ENCODE peak calls at places on chromosome 4, in four cellular contexts. One of them, this sample, is unnamed.

GRCh38 chr4:138553001-138553845 is 311.1 kb upstream of the SLC7A11 start:
- DNase-seq in K562: no peak
- DNase-seq in GM12878: no peak
- DNase-seq in GM12891: no peak
- DNase-seq in this sample: no peak

GRCh38 chr4:141158219-141158618 is 24.9 kb upstream of the RNF150 start:
- DNase-seq in K562: peak
- DNase-seq in GM12878: no peak
- DNase-seq in GM12891: no peak
- DNase-seq in this sample: no peak

GRCh38 chr4:128455076-128455345 is 167.4 kb upstream of the PGRMC2 start:
- DNase-seq in K562: no peak
- DNase-seq in GM12878: no peak
- DNase-seq in GM12891: no peak
- DNase-seq in this sample: no peak

GRCh38 chr4:54226399-54227260 is 2.5 kb upstream of the PDGFRA start:
- DNase-seq in K562: no peak
- DNase-seq in GM12878: no peak
- DNase-seq in GM12891: no peak
- DNase-seq in this sample: no peak

GRCh38 chr4:100841911-100842310 is 324.1 kb upstream of the EMCN start:
- DNase-seq in K562: no peak
- DNase-seq in GM12878: no peak
- DNase-seq in GM12891: no peak
- DNase-seq in this sample: no peak

GRCh38 chr4:128287159-128287870 is at the start of gene PGRMC2:
- DNase-seq in K562: peak
- DNase-seq in GM12878: no peak
- DNase-seq in GM12891: no peak
- DNase-seq in this sample: peak

GRCh38 chr4:87041142-87041541 is 106.3 kb downstream of the AFF1 start:
- DNase-seq in K562: no peak
- DNase-seq in GM12878: no peak
- DNase-seq in GM12891: no peak
- DNase-seq in this sample: no peak

GRCh38 chr4:57426779-57427395 is 316.7 kb upstream of the IGFBP7 start:
- DNase-seq in K562: peak
- DNase-seq in GM12878: no peak
- DNase-seq in GM12891: peak
- DNase-seq in this sample: peak

GRCh38 chr4:15552557-15553362 is 83.1 kb downstream of the CC2D2A start:
- DNase-seq in K562: no peak
- DNase-seq in GM12878: no peak
- DNase-seq in GM12891: no peak
- DNase-seq in this sample: no peak

GRCh38 chr4:54897590-54897989 is 227.8 kb downstream of the KDR start:
- DNase-seq in K562: no peak
- DNase-seq in GM12878: no peak
- DNase-seq in GM12891: no peak
- DNase-seq in this sample: no peak

GRCh38 chr4:119132306-119132705 is 3.3 kb upstream of the MYOZ2 start:
- DNase-seq in K562: no peak
- DNase-seq in GM12878: no peak
- DNase-seq in GM12891: no peak
- DNase-seq in this sample: no peak

GRCh38 chr4:155722336-155722735 is 36.5 kb upstream of the GUCY1B1 start:
- DNase-seq in K562: no peak
- DNase-seq in GM12878: no peak
- DNase-seq in GM12891: no peak
- DNase-seq in this sample: no peak

GRCh38 chr4:89331197-89331596 is 23.6 kb upstream of the GPRIN3 start:
- DNase-seq in K562: no peak
- DNase-seq in GM12878: no peak
- DNase-seq in GM12891: no peak
- DNase-seq in this sample: no peak

GRCh38 chr4:19580090-19580489 is 671.6 kb upstream of the SLIT2 start:
- DNase-seq in K562: no peak
- DNase-seq in GM12878: no peak
- DNase-seq in GM12891: no peak
- DNase-seq in this sample: no peak

GRCh38 chr4:115711575-115711974 is 598.2 kb upstream of the NDST4 start:
- DNase-seq in K562: no peak
- DNase-seq in GM12878: no peak
- DNase-seq in GM12891: no peak
- DNase-seq in this sample: no peak

GRCh38 chr4:15002659-15003440 is 569 bp downstream of the CPEB2 start:
- DNase-seq in K562: peak
- DNase-seq in GM12878: peak
- DNase-seq in GM12891: peak
- DNase-seq in this sample: no peak

GRCh38 chr4:2923678-2924173 is 39.5 kb downstream of the NOP14 start:
- DNase-seq in K562: no peak
- DNase-seq in GM12878: no peak
- DNase-seq in GM12891: no peak
- DNase-seq in this sample: no peak

GRCh38 chr4:76235915-76236314 is 15.6 kb upstream of the FAM47E start:
- DNase-seq in K562: no peak
- DNase-seq in GM12878: no peak
- DNase-seq in GM12891: no peak
- DNase-seq in this sample: no peak

GRCh38 chr4:102400898-102401297 is 55.6 kb upstream of the SLC39A8 start:
- DNase-seq in K562: no peak
- DNase-seq in GM12878: no peak
- DNase-seq in GM12891: no peak
- DNase-seq in this sample: no peak

GRCh38 chr4:40264995-40265909 is 68.4 kb downstream of the RHOH start:
- DNase-seq in K562: peak
- DNase-seq in GM12878: no peak
- DNase-seq in GM12891: no peak
- DNase-seq in this sample: no peak

GRCh38 chr4:8344387-8344786 is 74.8 kb downstream of the HTRA3 start:
- DNase-seq in K562: no peak
- DNase-seq in GM12878: no peak
- DNase-seq in GM12891: no peak
- DNase-seq in this sample: no peak

GRCh38 chr4:150986085-150986484 is 29.0 kb downstream of the LRBA start:
- DNase-seq in K562: no peak
- DNase-seq in GM12878: no peak
- DNase-seq in GM12891: no peak
- DNase-seq in this sample: no peak

DNA sequence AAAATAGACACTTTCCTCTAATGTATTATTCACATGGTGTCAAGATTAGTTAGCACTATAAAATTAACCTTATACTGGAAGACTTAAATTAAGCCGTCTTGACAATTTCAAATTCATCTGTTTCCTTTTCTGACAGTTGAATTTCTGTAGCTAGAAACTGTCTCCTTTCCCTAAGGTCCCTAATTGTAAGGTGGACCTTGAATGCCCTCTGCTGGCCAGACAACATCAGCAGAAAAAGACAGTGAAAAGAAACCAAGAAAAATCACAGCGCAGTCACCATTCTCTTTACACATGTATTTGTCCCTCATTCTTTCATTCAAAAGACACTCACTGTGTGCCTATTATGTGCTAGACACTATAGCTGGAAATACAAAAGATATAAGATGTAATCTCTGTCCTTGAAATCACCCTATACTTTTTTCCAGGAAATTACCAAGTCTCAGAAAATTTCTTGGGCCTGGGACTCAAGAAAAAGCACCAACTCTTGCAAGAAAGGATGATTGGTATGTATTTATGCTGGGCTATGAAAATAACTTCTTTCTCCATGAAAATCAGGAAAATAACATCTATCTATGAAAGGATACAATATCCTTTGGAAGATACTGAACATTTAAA is 32.7 kb upstream of the AMBN start:
- DNase-seq in K562: peak
- DNase-seq in GM12878: no peak
- DNase-seq in GM12891: peak
- DNase-seq in this sample: no peak
- TF ChIP-seq SPI1 in K562: no peak
- TF ChIP-seq SPI1 in GM12878: no peak
- TF ChIP-seq SPI1 in GM12891: no peak
- TF ChIP-seq SPI1 in this sample: no peak

DNA sequence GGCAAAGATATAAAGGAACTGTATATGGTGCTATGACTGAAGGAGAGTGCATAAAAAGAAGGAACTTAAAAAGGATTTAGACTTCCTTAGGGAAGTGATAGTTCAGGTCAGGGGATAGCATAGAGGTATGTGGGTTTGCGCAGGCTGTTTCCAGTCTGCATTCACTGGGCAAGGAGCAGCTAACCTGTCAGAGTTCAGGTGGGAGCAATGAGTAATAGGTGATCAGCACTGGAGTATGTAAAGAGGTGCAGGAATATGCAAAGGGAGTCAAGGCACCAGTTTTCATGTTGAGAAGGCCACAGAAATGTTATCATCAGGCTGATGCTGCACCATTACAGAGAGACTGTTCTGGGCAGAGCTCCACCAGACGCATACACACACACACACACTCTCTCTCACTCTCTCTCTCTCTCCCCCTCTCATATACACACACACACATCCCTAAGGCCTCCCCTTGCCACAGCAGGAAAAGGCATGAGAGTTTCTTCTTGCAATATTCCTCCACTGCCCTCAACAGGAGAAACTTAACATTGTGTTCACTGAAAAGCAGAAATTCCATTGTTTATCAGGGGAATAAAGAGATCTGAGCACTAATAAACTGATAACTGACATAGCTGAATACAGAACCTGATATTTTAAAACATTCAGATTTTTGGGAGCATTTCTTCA is 256.4 kb upstream of the GRID2 start:
- DNase-seq in K562: no peak
- DNase-seq in GM12878: no peak
- DNase-seq in GM12891: no peak
- DNase-seq in this sample: no peak
- TF ChIP-seq SPI1 in K562: no peak
- TF ChIP-seq SPI1 in GM12878: no peak
- TF ChIP-seq SPI1 in GM12891: no peak
- TF ChIP-seq SPI1 in this sample: no peak

DNA sequence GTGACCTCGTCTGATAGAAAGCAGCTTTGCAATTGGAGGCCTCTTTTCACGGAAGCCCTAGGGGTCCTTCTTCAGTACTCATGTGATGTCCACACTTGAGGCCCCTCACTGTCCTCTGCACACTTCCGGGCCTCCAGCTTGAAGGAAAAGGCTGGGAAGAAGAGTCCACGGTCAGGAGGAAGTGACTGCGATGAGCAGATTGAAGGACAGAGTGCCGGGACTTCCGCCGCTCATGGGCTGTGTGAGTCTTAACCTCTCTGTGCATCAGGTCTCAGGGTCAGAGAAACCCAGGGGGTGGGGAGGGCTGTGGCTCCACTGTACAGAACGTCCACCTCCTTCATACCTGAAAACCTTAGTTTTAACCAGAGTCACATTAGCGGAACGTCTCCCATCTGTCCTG is 51.2 kb upstream of the SORCS2 start:
- DNase-seq in K562: no peak
- DNase-seq in GM12878: no peak
- DNase-seq in GM12891: no peak
- DNase-seq in this sample: no peak
- TF ChIP-seq SPI1 in K562: peak
- TF ChIP-seq SPI1 in GM12878: no peak
- TF ChIP-seq SPI1 in GM12891: no peak
- TF ChIP-seq SPI1 in this sample: no peak

DNA sequence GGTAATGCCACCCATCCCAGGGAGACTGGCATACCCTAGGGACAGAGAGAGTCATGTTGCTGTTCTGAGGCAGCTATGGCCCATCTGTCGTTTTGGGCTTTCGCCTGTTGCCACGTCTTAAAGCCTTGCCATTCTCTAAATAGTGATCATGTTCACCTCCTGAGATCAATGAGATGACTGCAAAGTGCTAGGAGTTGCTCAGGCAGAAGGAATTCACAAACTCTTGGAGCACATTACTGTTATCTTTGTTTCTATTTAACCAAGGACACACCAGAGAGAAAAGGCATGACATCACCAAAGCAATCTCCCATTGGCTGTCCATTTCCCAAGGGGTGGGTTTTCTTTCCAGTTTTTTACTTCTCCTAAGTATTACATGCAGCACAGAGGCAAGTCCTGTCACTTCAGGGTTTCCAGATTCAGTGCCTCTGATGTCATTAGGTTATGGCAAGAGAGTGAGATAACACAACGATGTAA is 37.1 kb upstream of the SETD7 start:
- DNase-seq in K562: no peak
- DNase-seq in GM12878: no peak
- DNase-seq in GM12891: no peak
- DNase-seq in this sample: no peak
- TF ChIP-seq SPI1 in K562: no peak
- TF ChIP-seq SPI1 in GM12878: no peak
- TF ChIP-seq SPI1 in GM12891: no peak
- TF ChIP-seq SPI1 in this sample: no peak

DNA sequence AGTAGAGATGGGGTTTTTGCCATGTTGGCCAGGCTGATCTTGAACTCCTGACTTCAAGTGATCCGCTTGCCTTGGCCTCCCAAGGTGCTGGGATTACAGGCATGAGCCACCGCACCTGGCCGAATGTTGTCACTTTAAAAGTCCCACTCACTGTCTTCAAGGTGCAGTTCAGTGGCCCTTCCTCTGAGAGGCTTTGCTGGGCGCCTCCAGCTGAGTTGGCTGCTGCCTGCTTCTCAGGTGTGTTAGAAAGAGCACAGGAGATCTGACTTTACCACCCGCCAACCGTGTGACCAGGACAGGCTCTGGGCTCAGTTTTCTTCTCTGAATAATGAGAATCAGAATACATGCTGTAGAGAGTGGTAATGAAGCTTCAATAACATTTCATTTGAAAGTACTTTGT is 207.4 kb downstream of the CEP135 start:
- DNase-seq in K562: no peak
- DNase-seq in GM12878: no peak
- DNase-seq in GM12891: no peak
- DNase-seq in this sample: no peak
- TF ChIP-seq SPI1 in K562: no peak
- TF ChIP-seq SPI1 in GM12878: no peak
- TF ChIP-seq SPI1 in GM12891: no peak
- TF ChIP-seq SPI1 in this sample: no peak

DNA sequence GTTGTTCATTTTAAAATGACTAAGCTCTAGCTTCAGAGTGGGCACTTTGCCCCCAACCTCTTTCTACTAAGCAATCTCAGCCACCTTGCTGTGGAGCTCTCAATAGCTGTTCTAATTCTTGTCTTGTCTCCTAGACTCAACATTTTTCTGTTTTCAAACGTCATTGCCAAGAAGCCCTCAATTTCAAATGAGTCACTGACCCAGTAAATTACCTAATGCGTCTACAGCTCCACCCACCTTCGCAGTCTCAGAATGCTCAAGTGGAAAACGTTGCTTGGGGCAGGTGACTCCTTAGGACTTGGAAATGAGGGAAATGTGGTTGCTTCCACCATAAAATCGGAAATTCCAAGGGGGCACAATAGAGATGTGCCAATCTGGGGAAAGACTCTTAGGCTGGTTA is 59.0 kb downstream of the ING2 start:
- DNase-seq in K562: no peak
- DNase-seq in GM12878: no peak
- DNase-seq in GM12891: no peak
- DNase-seq in this sample: no peak
- TF ChIP-seq SPI1 in K562: no peak
- TF ChIP-seq SPI1 in GM12878: no peak
- TF ChIP-seq SPI1 in GM12891: no peak
- TF ChIP-seq SPI1 in this sample: no peak

This sample was measured in HL-60.